ENCODE peak calls at places on chromosomes 3 and 15, in six cellular contexts. U, K, M, R, A and D are unnamed samples.
A peak's percentile ranks its signal among the peaks of the same experiment; 100 is the strongest.

GRCh38 chr3:128349963-128350599 is 116.6 kb downstream of the DNAJB8 start:
- DNase-seq in U (no peak), K (no peak), M (no peak), R (no peak), A (peak; percentile 63), D (no peak)

GRCh38 chr3:50205719-50206276 is 727 bp downstream of the SLC38A3 start:
- DNase-seq in U (peak; percentile 65), K (peak; percentile 27), M (no peak), R (no peak), A (peak; percentile 81), D (no peak)

GRCh38 chr15:49435201-49435600 is 12.2 kb downstream of the FGF7 start:
- DNase-seq in U (no peak), K (no peak), M (no peak), R (no peak), A (no peak), D (no peak)

GRCh38 chr3:149373235-149374125 is 4.0 kb downstream of the TM4SF1 start:
- DNase-seq in U (no peak), K (no peak), M (no peak), R (no peak), A (no peak), D (no peak)

GRCh38 chr3:129360224-129360623 is 68.2 kb downstream of the EFCAB12 start:
- DNase-seq in U (peak; percentile 34), K (no peak), M (no peak), R (no peak), A (peak; percentile 31), D (no peak)

GRCh38 chr15:39830166-39830565 is 47.5 kb upstream of the FSIP1 start:
- DNase-seq in U (no peak), K (no peak), M (no peak), R (no peak), A (no peak), D (no peak)

GRCh38 chr3:66350601-66351000 is 129.8 kb downstream of the SLC25A26 start:
- DNase-seq in U (no peak), K (no peak), M (no peak), R (no peak), A (no peak), D (no peak)

GRCh38 chr3:12318758-12319621 is 30.1 kb downstream of the PPARG start:
- DNase-seq in U (no peak), K (no peak), M (no peak), R (no peak), A (no peak), D (no peak)

GRCh38 chr3:72888546-72889309 is 882 bp downstream of the GXYLT2 start:
- DNase-seq in U (peak; percentile 64), K (no peak), M (no peak), R (peak; percentile 43), A (no peak), D (peak; percentile 7)

GRCh38 chr15:70248116-70249025 is 150.7 kb upstream of the TLE3 start:
- DNase-seq in U (peak; percentile 45), K (no peak), M (peak; percentile 43), R (no peak), A (peak; percentile 23), D (no peak)

GRCh38 chr3:128317101-128317697 is 149.5 kb downstream of the DNAJB8 start:
- DNase-seq in U (no peak), K (no peak), M (no peak), R (peak; percentile 29), A (no peak), D (no peak)

GRCh38 chr3:185940951-185941350 is 3.1 kb upstream of the TRA2B start:
- DNase-seq in U (no peak), K (no peak), M (no peak), R (no peak), A (no peak), D (no peak)

GRCh38 chr3:71515640-71516383 is 67.7 kb downstream of the FOXP1 start:
- DNase-seq in U (no peak), K (no peak), M (no peak), R (no peak), A (no peak), D (no peak)

GRCh38 chr15:77622212-77622941 is 10.3 kb downstream of the LINGO1 start:
- DNase-seq in U (peak; percentile 82), K (no peak), M (no peak), R (no peak), A (no peak), D (no peak)

GRCh38 chr3:196688349-196688748 is 23.7 kb downstream of the CEP19 start:
- DNase-seq in U (no peak), K (no peak), M (no peak), R (no peak), A (no peak), D (no peak)

GRCh38 chr3:49461443-49462171 is 8.5 kb upstream of the DAG1 start:
- DNase-seq in U (peak; percentile 58), K (no peak), M (no peak), R (no peak), A (peak; percentile 28), D (no peak)

GRCh38 chr3:130820976-130821375 is 72.9 kb upstream of the ATP2C1 start:
- DNase-seq in U (no peak), K (no peak), M (no peak), R (no peak), A (no peak), D (no peak)

GRCh38 chr15:56468271-56468912 is 3.5 kb upstream of the MNS1 start:
- DNase-seq in U (no peak), K (no peak), M (no peak), R (no peak), A (no peak), D (peak; percentile 2)

GRCh38 chr3:159964166-159964973 is 24.3 kb upstream of the IL12A start:
- DNase-seq in U (no peak), K (no peak), M (no peak), R (no peak), A (no peak), D (no peak)

GRCh38 chr3:135226057-135226456 is 431.0 kb downstream of the EPHB1 start:
- DNase-seq in U (no peak), K (no peak), M (no peak), R (no peak), A (no peak), D (no peak)

GRCh38 chr3:50913279-50913678 is 238.6 kb downstream of the DOCK3 start:
- DNase-seq in U (peak; percentile 39), K (no peak), M (no peak), R (no peak), A (no peak), D (no peak)

GRCh38 chr3:48185129-48185528 is 3.1 kb downstream of the CDC25A start:
- DNase-seq in U (no peak), K (no peak), M (no peak), R (no peak), A (no peak), D (no peak)

GRCh38 chr15:98616397-98616796 is 31.9 kb upstream of the IGF1R start:
- DNase-seq in U (no peak), K (no peak), M (no peak), R (no peak), A (no peak), D (no peak)

GRCh38 chr15:80252281-80252619 is 237 bp upstream of the CTXND1 start:
- DNase-seq in U (no peak), K (no peak), M (no peak), R (no peak), A (no peak), D (no peak)

DNA sequence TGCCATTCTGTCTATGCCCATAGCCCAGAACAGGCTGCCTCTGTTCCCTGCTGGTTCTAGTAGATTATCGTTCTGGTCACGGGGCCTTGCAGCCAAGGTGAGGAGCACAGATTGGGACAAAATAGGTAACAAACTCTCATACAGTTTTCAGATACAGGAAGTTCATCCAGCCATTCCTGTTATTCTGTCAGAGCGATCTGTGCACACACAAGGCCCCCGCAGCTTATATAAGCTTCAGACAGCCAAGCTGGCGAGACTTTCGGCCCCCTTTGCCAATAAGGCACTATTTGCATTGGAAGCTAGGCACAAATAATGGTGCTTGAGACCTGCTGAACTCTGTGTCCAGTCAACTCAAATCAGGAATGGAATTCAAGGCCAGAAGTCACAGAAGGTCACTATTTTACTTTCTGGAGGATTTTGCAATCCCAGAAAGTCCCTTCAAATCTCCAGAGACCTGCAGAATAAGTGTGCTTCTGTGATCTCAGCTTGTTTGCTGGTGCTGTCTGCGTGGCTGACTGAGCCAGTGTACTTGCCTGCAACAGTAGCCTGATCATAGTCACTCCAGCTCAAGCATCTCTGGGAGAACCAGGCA is 69.4 kb downstream of the BFSP2 start:
- DNase-seq in U (no peak), K (no peak), M (peak; percentile 71), R (no peak), A (peak; percentile 70), D (no peak)
- H3K27ac ChIP-seq in U (no peak overlapping the region), K (peak overlapping the region; percentile 74), M (no peak overlapping the region), R (no peak overlapping the region), A (no peak overlapping the region), D (no peak overlapping the region)

DNA sequence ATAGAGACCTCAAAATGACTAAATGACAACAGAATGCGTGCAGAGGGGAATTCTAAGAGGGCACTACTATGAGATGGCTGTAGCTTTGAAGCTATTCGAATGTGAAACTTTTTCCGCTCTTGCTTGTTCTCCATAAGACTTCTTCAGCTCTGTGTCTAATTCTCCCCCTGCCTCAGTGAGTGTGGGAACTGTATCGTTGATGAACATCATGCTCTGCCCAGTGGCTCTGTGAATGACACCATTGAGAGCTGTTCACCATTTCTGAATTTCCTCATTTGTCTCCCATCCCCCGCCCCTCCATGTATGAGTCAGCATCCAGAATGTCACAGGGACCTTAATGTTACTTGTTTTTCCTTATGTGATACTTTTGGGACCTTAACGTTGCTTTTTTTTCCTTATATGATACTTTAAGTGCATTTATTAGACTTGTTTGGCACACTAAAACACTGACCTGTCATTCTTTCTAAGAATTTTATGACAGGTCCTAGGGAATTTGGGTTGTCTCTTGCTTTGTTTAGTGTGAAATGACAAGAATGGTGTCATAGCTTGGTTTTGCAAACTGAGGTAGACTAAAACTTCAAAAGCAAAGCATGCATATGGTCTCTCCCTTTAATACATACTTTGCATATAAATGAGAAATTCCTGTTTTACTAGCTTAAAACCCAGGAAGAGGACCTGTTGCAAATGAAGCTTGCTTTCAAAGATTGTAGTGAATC is 99.6 kb downstream of the FNDC3B start:
- DNase-seq in U (peak; percentile 18), K (no peak), M (peak; percentile 85), R (peak; percentile 41), A (no peak), D (no peak)
- H3K4me1 ChIP-seq in U (peaks cover 50% of the 10 kb centered on the region), K (peaks cover 3% of the 10 kb centered on the region), M (peaks cover 75% of the 10 kb centered on the region), R (peaks cover 3% of the 10 kb centered on the region), A (peaks cover 85% of the 10 kb centered on the region), D (peaks cover 34% of the 10 kb centered on the region)

GRCh38 chr3:5202267-5202666 is 14.8 kb downstream of the EDEM1 start:
- DNase-seq in U (no peak), K (no peak), M (no peak), R (no peak), A (no peak), D (no peak)
- H3K36me3 ChIP-seq in U (peaks cover 36% of the 10 kb centered on the region), K (peaks cover 2% of the 10 kb centered on the region), M (peaks cover 72% of the 10 kb centered on the region), R (no peaks in the 10 kb centered on the region), A (peaks cover 16% of the 10 kb centered on the region), D (peaks cover 64% of the 10 kb centered on the region)

GRCh38 chr3:55523471-55523870 is 36.4 kb upstream of the WNT5A start:
- DNase-seq in U (no peak), K (no peak), M (no peak), R (no peak), A (no peak), D (no peak)

GRCh38 chr3:55525436-55525835 is 38.3 kb upstream of the WNT5A start:
- DNase-seq in U (no peak), K (no peak), M (no peak), R (no peak), A (no peak), D (no peak)

GRCh38 chr3:55526332-55527030 is 39.4 kb upstream of the WNT5A start:
- DNase-seq in U (no peak), K (no peak), M (no peak), R (no peak), A (no peak), D (no peak)

GRCh38 chr3:55522077-55522476 is 35.0 kb upstream of the WNT5A start:
- DNase-seq in U (no peak), K (no peak), M (no peak), R (no peak), A (no peak), D (no peak)

GRCh38 chr3:55524565-55525244 is 37.6 kb upstream of the WNT5A start:
- DNase-seq in U (no peak), K (no peak), M (no peak), R (no peak), A (no peak), D (no peak)
- H3K27ac ChIP-seq in U (no peak overlapping the region), K (no peak overlapping the region), M (no peak overlapping the region), R (no peak overlapping the region), A (no peak overlapping the region), D (no peak overlapping the region)